ENCODE peak calls at places on chromosomes 7 and 10, in four cellular contexts. F is HCT116, H is right lobe of liver, Q is RWPE2. O is an unnamed sample. For H3K4me1, the result is how much of the 10 kb centered on the place peaks cover.

GRCh38 chr7:150406311-150406564 is 27.1 kb downstream of the ZNF775 start:
- ATAC-seq in F (no peak), H (no peak), Q (no peak), O (no peak)

GRCh38 chr7:44720301-44720700 is 28.3 kb upstream of the ZMIZ2 start:
- ATAC-seq in F (no peak), H (no peak), Q (no peak), O (no peak)

GRCh38 chr10:6674282-6674681 is 94.2 kb upstream of the PRKCQ start:
- ATAC-seq in F (no peak), H (no peak), Q (no peak), O (no peak)

GRCh38 chr10:7560519-7560918 is 106.2 kb downstream of the ITIH5 start:
- ATAC-seq in F (no peak), H (no peak), Q (no peak), O (peak)

GRCh38 chr7:122942765-122943164 is 52.7 kb downstream of the TAS2R16 start:
- ATAC-seq in F (no peak), H (no peak), Q (no peak), O (no peak)

GRCh38 chr10:113450906-113451305 is 101.9 kb upstream of the HABP2 start:
- ATAC-seq in F (no peak), H (no peak), Q (no peak), O (no peak)

GRCh38 chr10:76946268-76946667 is 691.3 kb downstream of the KCNMA1 start:
- ATAC-seq in F (no peak), H (no peak), Q (no peak), O (no peak)

GRCh38 chr7:151769189-151769821 is 107.6 kb downstream of the PRKAG2 start:
- ATAC-seq in F (no peak), H (peak), Q (no peak), O (no peak)

GRCh38 chr7:124460555-124460954 is 305.0 kb downstream of the GPR37 start:
- ATAC-seq in F (no peak), H (peak), Q (no peak), O (no peak)

GRCh38 chr7:1987084-1987535 is 245.6 kb downstream of the MAD1L1 start:
- ATAC-seq in F (no peak), H (peak), Q (no peak), O (no peak)

GRCh38 chr7:87129836-87130235 is 22.4 kb upstream of the DMTF1 start:
- ATAC-seq in F (no peak), H (no peak), Q (no peak), O (no peak)

GRCh38 chr10:133515471-133515870 is 11.7 kb upstream of the CYP2E1 start:
- ATAC-seq in F (no peak), H (no peak), Q (no peak), O (no peak)

GRCh38 chr7:127996253-127997071 is 34.8 kb downstream of the LRRC4 start:
- ATAC-seq in F (no peak), H (no peak), Q (no peak), O (no peak)

GRCh38 chr10:66390926-66391325 is 534.9 kb upstream of the LRRTM3 start:
- ATAC-seq in F (no peak), H (no peak), Q (no peak), O (no peak)

GRCh38 chr7:134669388-134669787 is 22.7 kb downstream of the BPGM start:
- ATAC-seq in F (no peak), H (no peak), Q (no peak), O (no peak)

GRCh38 chr7:23287612-23288011 is 11.5 kb upstream of the MALSU1 start:
- ATAC-seq in F (no peak), H (no peak), Q (no peak), O (no peak)

GRCh38 chr10:113148899-113149298 is 198.9 kb downstream of the TCF7L2 start:
- ATAC-seq in F (no peak), H (no peak), Q (no peak), O (no peak)

GRCh38 chr10:17120711-17121110 is 8.9 kb downstream of the CUBN start:
- ATAC-seq in F (no peak), H (peak), Q (no peak), O (no peak)

GRCh38 chr10:90138844-90139243 is 437.5 kb downstream of the KIF20B start:
- ATAC-seq in F (no peak), H (no peak), Q (no peak), O (no peak)

GRCh38 chr10:29472268-29473086 is 162.3 kb downstream of the SVIL start:
- ATAC-seq in F (no peak), H (peak), Q (no peak), O (no peak)

GRCh38 chr7:1829111-1829510 is 159.0 kb downstream of the ELFN1 start:
- ATAC-seq in F (no peak), H (no peak), Q (no peak), O (no peak)

GRCh38 chr10:110016037-110016436 is 8.3 kb downstream of the ADD3 start:
- ATAC-seq in F (peak), H (peak), Q (peak), O (no peak)

GRCh38 chr10:29473411-29474100 is 161.2 kb downstream of the SVIL start:
- ATAC-seq in F (no peak), H (no peak), Q (no peak), O (peak)

GRCh38 chr7:3092468-3092867 is 48.8 kb upstream of the CARD11 start:
- ATAC-seq in F (no peak), H (peak), Q (no peak), O (no peak)

GRCh38 chr7:20998309-20998708 is 211.6 kb upstream of the SP8 start:
- ATAC-seq in F (peak), H (no peak), Q (peak), O (no peak)

GRCh38 chr7:158705234-158705890 is 758 bp upstream of the NCAPG2 start:
- ATAC-seq in F (no peak), H (no peak), Q (peak), O (no peak)

GRCh38 chr10:62585211-62585758 is 211.1 kb downstream of the ZNF365 start:
- ATAC-seq in F (no peak), H (no peak), Q (no peak), O (no peak)

GRCh38 chr7:138843632-138844580 is 45.9 kb upstream of the ATP6V0A4 start:
- ATAC-seq in F (no peak), H (no peak), Q (no peak), O (no peak)

GRCh38 chr7:130182990-130183389 is 22.2 kb downstream of the TMEM209 start:
- ATAC-seq in F (no peak), H (no peak), Q (no peak), O (no peak)

GRCh38 chr7:33813331-33813730 is 92.0 kb upstream of the BMPER start:
- ATAC-seq in F (no peak), H (no peak), Q (no peak), O (no peak)

GRCh38 chr10:8591619-8592018 is 537.1 kb downstream of the GATA3 start:
- ATAC-seq in F (no peak), H (no peak), Q (no peak), O (no peak)

GRCh38 chr10:133257489-133258065 is 19.1 kb downstream of the ADAM8 start:
- ATAC-seq in F (peak), H (peak), Q (peak), O (peak)

GRCh38 chr10:92567952-92568600 is 5.8 kb downstream of the IDE start:
- ATAC-seq in F (no peak), H (no peak), Q (peak), O (no peak)

DNA sequence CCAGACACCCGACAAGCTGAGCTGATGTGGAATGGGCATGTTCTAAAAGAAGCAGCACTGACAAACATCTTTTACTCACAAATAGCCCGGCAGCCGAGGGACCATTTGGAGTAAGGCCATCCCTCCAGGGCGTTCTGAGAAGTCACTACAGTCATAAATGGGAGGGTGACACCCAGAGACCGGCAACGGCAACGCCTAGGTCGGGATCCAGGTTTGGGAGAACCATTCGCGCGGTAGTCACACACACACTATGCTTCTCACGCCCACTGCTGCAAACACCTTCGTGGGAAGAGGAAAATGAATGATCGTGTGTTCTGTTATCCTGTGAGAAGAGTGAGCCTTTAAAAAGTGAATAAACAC is 9.8 kb downstream of the TNS3 start:
- ATAC-seq in F (no peak), H (peak), Q (no peak), O (no peak)
- H3K4me1 ChIP-seq in F (under half), H (half or more), Q (under half), O (half or more)

GRCh38 chr7:101432316-101432715 is 69.6 kb downstream of the COL26A1 start:
- ATAC-seq in F (no peak), H (no peak), Q (no peak), O (no peak)

GRCh38 chr7:101433688-101434087 is 71.0 kb downstream of the COL26A1 start:
- ATAC-seq in F (no peak), H (no peak), Q (no peak), O (no peak)

GRCh38 chr7:101436857-101437576 is 74.3 kb downstream of the COL26A1 start:
- ATAC-seq in F (peak), H (peak), Q (peak), O (no peak)

GRCh38 chr7:101436226-101436745 is 73.6 kb downstream of the COL26A1 start:
- ATAC-seq in F (no peak), H (no peak), Q (no peak), O (no peak)

DNA sequence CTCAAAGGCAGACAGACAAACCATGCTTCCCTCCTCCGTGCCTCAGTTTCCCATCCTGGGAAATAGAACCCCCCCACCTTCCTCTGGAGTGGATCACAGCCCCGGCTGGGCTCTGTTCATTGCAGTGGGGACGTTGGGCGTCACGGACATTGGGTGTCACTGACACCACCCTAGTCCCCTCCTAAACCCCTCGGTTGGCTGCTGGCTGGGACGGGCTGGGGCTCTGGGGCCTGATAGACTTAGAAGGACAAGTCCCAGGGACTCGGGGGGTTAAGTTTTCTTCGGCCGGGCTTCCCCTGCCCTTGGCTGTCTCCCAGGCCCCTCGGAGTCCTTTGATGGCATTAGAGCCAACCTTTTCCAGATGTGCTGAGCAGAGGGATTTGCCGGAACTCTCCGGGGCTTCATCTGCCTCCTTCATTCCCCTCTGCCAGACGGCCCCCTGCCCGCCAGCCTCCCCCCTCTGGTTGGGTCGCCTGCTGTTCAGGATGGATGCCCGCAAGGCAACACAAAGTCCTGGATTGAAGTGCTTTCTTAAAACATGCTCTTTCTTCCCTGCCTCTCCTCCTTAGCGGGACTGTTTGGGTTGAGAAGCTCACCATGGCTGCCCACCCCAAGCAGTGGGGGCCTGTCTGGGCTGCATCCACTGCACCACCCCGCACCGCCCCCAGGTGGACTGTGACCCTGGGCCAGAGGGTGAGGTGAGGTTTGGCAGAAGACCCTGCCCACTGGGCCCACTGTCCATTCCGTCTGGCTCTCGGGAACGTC is 73.0 kb downstream of the COL26A1 start:
- ATAC-seq in F (no peak), H (no peak), Q (no peak), O (no peak)
- TF ChIP-seq CTCF in F (no peak), H (no peak), Q (no peak), O (no peak)

GRCh38 chr10:125144209-125144608 is 16.2 kb downstream of the CTBP2 start:
- ATAC-seq in F (no peak), H (no peak), Q (no peak), O (no peak)
- H3K4me1 ChIP-seq in F (half or more), H (under half), Q (under half), O (under half)

DNA sequence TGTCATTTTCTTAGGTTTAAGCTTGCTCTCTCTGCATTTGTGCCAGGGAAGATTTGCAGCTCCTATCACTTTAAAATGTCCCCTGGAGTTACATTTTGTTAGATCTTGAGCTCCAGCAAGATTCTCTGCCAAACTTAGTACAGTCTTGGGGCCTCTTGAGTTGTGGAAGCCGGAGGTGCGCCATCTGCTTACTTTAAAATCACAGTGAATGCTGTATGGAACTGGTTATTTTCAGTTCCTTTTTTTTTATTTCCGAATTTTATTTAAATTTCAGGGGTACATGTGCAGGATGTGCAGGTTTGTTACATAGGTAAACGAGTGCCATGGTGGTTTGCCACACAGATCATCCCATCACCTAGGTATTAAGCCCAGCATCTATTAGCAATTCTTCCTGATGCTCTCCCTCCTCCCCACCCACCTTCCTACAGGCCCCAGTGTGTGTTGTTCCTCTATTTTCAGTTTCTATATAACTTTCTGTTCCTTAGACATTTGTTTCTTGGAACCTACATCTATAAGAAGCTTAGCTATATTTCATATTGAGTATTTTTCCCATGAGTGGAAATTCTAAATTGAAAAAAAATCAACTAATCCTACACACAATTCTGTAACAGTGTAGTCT is 114.4 kb upstream of the CREB5 start:
- ATAC-seq in F (no peak), H (no peak), Q (no peak), O (no peak)
- TF ChIP-seq CTCF in F (no peak), H (no peak), Q (no peak), O (no peak)

O was measured in gastroesophageal sphincter.